ENCODE peak calls at places on chromosome 12, in five cellular contexts. I, B, K, Y and W are unnamed samples.

GRCh38 chr12:109863961-109864712 is 16.2 kb downstream of the GLTP start:
- DNase-seq in I (no peak), B (peak), K (peak), Y (peak), W (no peak)

GRCh38 chr12:94873368-94874085 is 130.0 kb downstream of the NDUFA12 start:
- DNase-seq in I (no peak), B (no peak), K (no peak), Y (no peak), W (no peak)

GRCh38 chr12:65508281-65509035 is 230.0 kb downstream of the MSRB3 start:
- DNase-seq in I (no peak), B (no peak), K (no peak), Y (no peak), W (no peak)

GRCh38 chr12:32989705-32990104 is 93.1 kb upstream of the PKP2 start:
- DNase-seq in I (no peak), B (no peak), K (no peak), Y (no peak), W (no peak)

GRCh38 chr12:50215033-50215432 is 47.9 kb upstream of the CERS5 start:
- DNase-seq in I (no peak), B (peak), K (peak), Y (no peak), W (no peak)

GRCh38 chr12:3187846-3188755 is 110.9 kb downstream of the TSPAN9 start:
- DNase-seq in I (no peak), B (no peak), K (no peak), Y (no peak), W (no peak)

GRCh38 chr12:104535383-104535782 is 78.6 kb downstream of the CHST11 start:
- DNase-seq in I (no peak), B (no peak), K (no peak), Y (no peak), W (no peak)

GRCh38 chr12:34345801-34346200 is 323.5 kb downstream of the ALG10 start:
- DNase-seq in I (no peak), B (no peak), K (no peak), Y (no peak), W (no peak)

GRCh38 chr12:132541200-132541599 is 51.2 kb downstream of the FBRSL1 start:
- DNase-seq in I (no peak), B (no peak), K (no peak), Y (no peak), W (no peak)

GRCh38 chr12:49565956-49566265 is 2.0 kb downstream of the MCRS1 start:
- DNase-seq in I (no peak), B (no peak), K (no peak), Y (no peak), W (no peak)

GRCh38 chr12:93408813-93409212 is 31.1 kb downstream of the NUDT4 start:
- DNase-seq in I (no peak), B (peak), K (no peak), Y (no peak), W (no peak)

GRCh38 chr12:122893208-122894151 is 2.4 kb downstream of the VPS37B start:
- DNase-seq in I (no peak), B (no peak), K (no peak), Y (peak), W (no peak)

GRCh38 chr12:107992870-107993451 is 136.1 kb upstream of the WSCD2 start:
- DNase-seq in I (no peak), B (peak), K (peak), Y (peak), W (peak)

GRCh38 chr12:69117566-69118266 is 121.7 kb upstream of the CPSF6 start:
- DNase-seq in I (no peak), B (no peak), K (no peak), Y (no peak), W (no peak)

GRCh38 chr12:115172521-115172920 is 488.5 kb upstream of the TBX3 start:
- DNase-seq in I (no peak), B (peak), K (peak), Y (no peak), W (no peak)

GRCh38 chr12:256225-256624 is 6.4 kb downstream of the SLC6A13 start:
- DNase-seq in I (no peak), B (no peak), K (no peak), Y (no peak), W (no peak)

GRCh38 chr12:2017724-2018337 is 13.6 kb upstream of the DCP1B start:
- DNase-seq in I (no peak), B (no peak), K (no peak), Y (no peak), W (no peak)

GRCh38 chr12:54191126-54191525 is 2.3 kb upstream of the SMUG1 start:
- DNase-seq in I (no peak), B (no peak), K (no peak), Y (no peak), W (no peak)

GRCh38 chr12:44287545-44287944 is 451.7 kb downstream of the TMEM117 start:
- DNase-seq in I (no peak), B (peak), K (peak), Y (no peak), W (no peak)

GRCh38 chr12:79983969-79984629 is 49.2 kb upstream of the PPP1R12A start:
- DNase-seq in I (no peak), B (peak), K (peak), Y (peak), W (no peak)

GRCh38 chr12:23525450-23526072 is 423.9 kb downstream of the SOX5 start:
- DNase-seq in I (no peak), B (no peak), K (peak), Y (no peak), W (no peak)

GRCh38 chr12:44972746-44973421 is 78.0 kb downstream of the DBX2 start:
- DNase-seq in I (no peak), B (no peak), K (peak), Y (peak), W (peak)

GRCh38 chr12:58202933-58203713 is 261.8 kb downstream of the ATP23 start:
- DNase-seq in I (no peak), B (no peak), K (peak), Y (no peak), W (no peak)

GRCh38 chr12:132766380-132767085 is 4.9 kb upstream of the ANKLE2 start:
- DNase-seq in I (peak), B (peak), K (peak), Y (peak), W (no peak)

GRCh38 chr12:123106640-123107359 is 44.1 kb downstream of the PITPNM2 start:
- DNase-seq in I (no peak), B (no peak), K (peak), Y (peak), W (peak)

GRCh38 chr12:100229036-100229635 is 28.5 kb downstream of the ACTR6 start:
- DNase-seq in I (no peak), B (peak), K (peak), Y (peak), W (peak)

GRCh38 chr12:90106568-90106967 is 397.9 kb upstream of the ATP2B1 start:
- DNase-seq in I (no peak), B (no peak), K (peak), Y (no peak), W (no peak)

GRCh38 chr12:101740980-101741379 is 1.7 kb upstream of the SYCP3 start:
- DNase-seq in I (no peak), B (no peak), K (no peak), Y (no peak), W (no peak)

GRCh38 chr12:107884769-107885694 is 110.5 kb downstream of the ASCL4 start:
- DNase-seq in I (peak), B (peak), K (peak), Y (peak), W (peak)

GRCh38 chr12:110436231-110436630 is 13.9 kb downstream of the ARPC3 start:
- DNase-seq in I (no peak), B (no peak), K (peak), Y (no peak), W (no peak)

GRCh38 chr12:53023-53734 is 13.4 kb upstream of the IQSEC3 start:
- DNase-seq in I (no peak), B (no peak), K (no peak), Y (no peak), W (no peak)

GRCh38 chr12:92538970-92539749 is 163.6 kb upstream of the PLEKHG7 start:
- DNase-seq in I (no peak), B (peak), K (peak), Y (peak), W (peak)

GRCh38 chr12:19206493-19207077 is 77.1 kb downstream of the PLEKHA5 start:
- DNase-seq in I (no peak), B (no peak), K (no peak), Y (no peak), W (no peak)

GRCh38 chr12:115886666-115887065 is 390.8 kb downstream of the MED13L start:
- DNase-seq in I (no peak), B (no peak), K (no peak), Y (no peak), W (no peak)

GRCh38 chr12:130086248-130086647 is 76.0 kb upstream of the FZD10 start:
- DNase-seq in I (no peak), B (no peak), K (no peak), Y (no peak), W (peak)

GRCh38 chr12:131869871-131870418 is 24.5 kb upstream of the ULK1 start:
- DNase-seq in I (no peak), B (peak), K (peak), Y (no peak), W (no peak)

GRCh38 chr12:98998697-98999299 is 353.7 kb downstream of the APAF1 start:
- DNase-seq in I (no peak), B (peak), K (peak), Y (peak), W (peak)

GRCh38 chr12:104737682-104738370 is 220.3 kb downstream of the SLC41A2 start:
- DNase-seq in I (no peak), B (no peak), K (no peak), Y (no peak), W (no peak)

GRCh38 chr12:118103231-118103600 is 595 bp downstream of the VSIG10 start:
- DNase-seq in I (no peak), B (peak), K (peak), Y (no peak), W (peak)
- H3K4me3 ChIP-seq in I (peak), B (peak), K (peak), Y (peak), W (peak)

GRCh38 chr12:31524791-31525495 is 66.0 kb downstream of the DENND5B start:
- DNase-seq in I (no peak), B (peak), K (peak), Y (no peak), W (no peak)
- H3K4me3 ChIP-seq in I (no peak), B (no peak), K (no peak), Y (no peak), W (no peak)

DNA sequence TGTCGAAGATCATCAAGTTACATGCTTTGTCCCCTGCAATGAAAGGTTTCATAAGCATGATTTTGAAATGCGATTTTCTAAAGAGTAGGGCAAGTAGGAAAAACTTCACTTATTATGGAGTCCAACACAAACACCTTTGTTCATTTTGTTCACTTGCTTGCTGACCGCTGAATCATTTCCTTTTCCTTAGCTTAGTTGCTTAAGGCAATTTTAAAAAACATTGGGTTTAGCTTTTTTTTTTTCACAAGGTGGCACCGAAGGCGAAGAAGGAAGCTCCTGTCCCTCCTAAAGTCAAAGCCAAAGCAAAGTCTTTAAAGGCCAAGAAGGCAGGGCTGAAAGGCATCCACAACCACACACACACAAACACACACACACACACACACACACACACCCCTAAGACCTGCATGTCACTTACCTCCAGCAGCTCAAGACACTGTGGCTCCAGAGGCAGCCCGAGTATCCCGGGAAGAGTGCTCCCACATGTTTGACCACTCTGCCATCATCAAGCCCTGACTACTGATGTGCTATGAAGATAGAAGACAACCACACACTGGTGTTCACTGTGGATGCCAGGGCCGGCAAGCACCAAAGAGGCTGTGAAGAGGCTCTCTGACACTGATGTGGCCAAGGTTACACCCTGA is 11.4 kb downstream of the MANSC1 start:
- DNase-seq in I (no peak), B (no peak), K (peak), Y (no peak), W (no peak)
- H3K4me3 ChIP-seq in I (no peak), B (no peak), K (peak), Y (no peak), W (no peak)

DNA sequence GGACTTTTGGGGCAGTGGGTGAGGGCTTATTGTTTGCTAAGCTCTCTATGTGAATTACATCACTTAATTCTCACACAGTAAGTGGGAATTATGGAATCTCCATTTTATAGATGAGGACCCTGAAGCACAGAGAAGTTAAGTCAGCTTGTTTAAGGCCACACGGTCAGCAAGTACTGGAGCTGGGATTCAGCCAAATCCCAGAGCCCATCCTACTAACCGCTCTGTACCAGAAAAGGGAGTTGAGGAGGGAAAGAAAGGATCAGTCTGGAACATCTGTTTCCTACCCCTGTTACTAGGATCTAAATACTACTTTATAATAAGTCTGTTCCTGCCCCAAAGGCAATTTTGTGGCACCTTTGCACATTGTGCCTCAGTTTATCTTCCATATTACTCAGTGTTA is 42.6 kb downstream of the PPFIBP1 start:
- DNase-seq in I (no peak), B (no peak), K (no peak), Y (no peak), W (no peak)
- H3K4me3 ChIP-seq in I (no peak), B (no peak), K (no peak), Y (no peak), W (no peak)

DNA sequence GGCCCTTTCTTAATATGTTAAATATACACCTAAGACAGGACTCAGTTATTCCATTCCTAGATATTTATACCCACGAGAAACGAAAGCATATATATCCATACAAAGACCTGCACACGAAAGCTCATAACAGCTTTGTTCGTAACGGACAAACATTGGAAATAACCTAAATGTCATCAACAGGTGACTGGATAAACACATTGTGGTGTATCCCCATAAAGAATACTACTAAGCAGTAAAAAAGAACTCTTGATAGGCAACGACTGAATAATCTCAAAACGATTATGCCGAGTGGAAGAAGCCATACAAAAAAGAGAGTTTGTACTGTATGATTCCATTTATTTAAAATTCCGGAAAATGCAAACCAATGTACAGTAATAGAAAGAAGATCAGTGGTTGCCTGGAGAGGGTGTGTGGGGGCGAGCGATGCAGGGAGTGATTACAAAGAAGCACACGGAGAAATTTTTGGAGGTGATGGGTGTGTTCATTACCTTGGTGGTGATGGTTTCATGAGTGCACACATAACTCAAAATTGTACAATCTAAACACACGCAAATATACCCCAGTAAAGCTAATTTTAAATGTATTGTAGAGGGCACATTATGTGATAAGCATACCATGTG is 1.4 kb upstream of the SCN8A start:
- DNase-seq in I (no peak), B (no peak), K (no peak), Y (no peak), W (no peak)
- H3K4me3 ChIP-seq in I (no peak), B (no peak), K (no peak), Y (no peak), W (peak)

DNA sequence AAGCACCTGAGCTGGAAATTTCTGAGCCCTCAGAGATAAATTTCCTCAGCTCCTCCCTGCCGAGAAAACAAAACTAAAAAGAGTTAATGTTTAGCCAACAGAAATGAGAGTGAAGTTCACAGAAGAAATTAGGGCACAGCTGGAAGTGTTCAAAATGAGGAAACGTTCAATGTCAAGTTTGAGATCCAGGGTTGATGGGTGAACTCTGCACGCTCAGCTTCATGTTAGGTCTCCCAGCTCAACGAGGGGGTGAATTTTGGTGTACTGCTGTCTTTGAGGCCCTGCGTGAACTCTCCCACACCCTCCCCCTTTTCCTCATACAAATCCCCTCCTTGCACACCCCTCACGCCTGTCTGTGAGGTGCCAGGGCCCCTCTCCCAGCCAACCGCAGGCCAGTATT is 13.3 kb upstream of the OAS3 start:
- DNase-seq in I (no peak), B (no peak), K (no peak), Y (peak), W (no peak)
- H3K4me3 ChIP-seq in I (no peak), B (no peak), K (no peak), Y (no peak), W (no peak)

DNA sequence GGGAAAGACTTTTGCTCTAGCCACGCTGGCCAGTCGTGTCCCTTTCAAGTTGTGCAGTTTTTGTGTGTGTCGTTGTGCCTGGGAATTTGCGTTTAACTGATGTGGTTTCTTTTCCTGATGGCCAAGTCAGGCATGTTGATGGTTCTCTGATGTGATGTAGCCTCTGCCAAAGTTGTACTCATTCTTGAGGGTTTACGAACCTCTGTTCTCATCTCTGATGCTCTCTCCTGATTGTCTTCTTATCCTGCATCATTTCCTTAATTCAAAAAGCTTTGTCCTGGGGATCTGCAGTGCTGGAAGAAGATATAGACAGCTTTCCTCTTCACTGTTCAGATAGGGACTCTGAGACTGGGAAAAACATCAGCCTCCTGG is 25.4 kb downstream of the CD9 start:
- DNase-seq in I (no peak), B (no peak), K (peak), Y (no peak), W (no peak)
- H3K4me3 ChIP-seq in I (no peak), B (no peak), K (no peak), Y (no peak), W (no peak)